ENCODE peak calls at places on chromosomes 4 and X, in five cellular contexts. D is heart left ventricle, V is right lobe of liver, N is PC-3, H is HL-60. C is an unnamed sample.

GRCh38 chr4:156377036-156377700 is 423.5 kb upstream of the CTSO start:
- DNase-seq in N (peak), D (no peak), H (no peak), V (no peak), C (no peak)

GRCh38 chr4:118772149-118773081 is 63.5 kb downstream of the SEC24D start:
- DNase-seq in N (peak), H (no peak), D (no peak), V (no peak), C (no peak)

GRCh38 chrX:53476371-53476770 is 42.2 kb upstream of the HSD17B10 start:
- DNase-seq in N (no peak), H (no peak), V (no peak), D (no peak), C (no peak)

GRCh38 chr4:163344147-163345050 is 707 bp downstream of the NPY5R start:
- DNase-seq in N (no peak), D (no peak), H (no peak), V (no peak), C (peak)

GRCh38 chr4:3290889-3291321 is 1.9 kb upstream of the RGS12 start:
- DNase-seq in V (no peak), H (no peak), N (no peak), D (no peak), C (no peak)

GRCh38 chrX:47129157-47129878 is 15.2 kb downstream of the NDUFB11 start:
- DNase-seq in N (peak), D (peak), H (peak), V (peak), C (peak)

GRCh38 chrX:42992199-42992943 is 214.4 kb upstream of the PPP1R2C start:
- DNase-seq in H (no peak), D (no peak), N (peak), V (no peak), C (no peak)

GRCh38 chr4:139189417-139189749 is 12.4 kb upstream of the ELF2 start:
- DNase-seq in D (no peak), V (no peak), H (no peak), N (no peak), C (no peak)

GRCh38 chr4:110533940-110534339 is 58.0 kb downstream of the ENPEP start:
- DNase-seq in V (no peak), H (no peak), D (no peak), N (peak), C (no peak)

GRCh38 chr4:176002007-176002623 is 63.5 kb upstream of the WDR17 start:
- DNase-seq in N (peak), D (no peak), H (no peak), V (peak), C (peak)

GRCh38 chr4:3484057-3484973 is 21.2 kb downstream of the DOK7 start:
- DNase-seq in N (peak), V (no peak), D (peak), H (peak), C (peak)

GRCh38 chrX:43973249-43973672 is at the start of gene NDP:
- DNase-seq in N (peak), D (no peak), H (no peak), V (no peak), C (no peak)

GRCh38 chr4:23922535-23923115 is 32.8 kb upstream of the PPARGC1A start:
- DNase-seq in D (no peak), N (no peak), V (no peak), H (no peak), C (no peak)

GRCh38 chr4:94741304-94741703 is 16.5 kb upstream of the BMPR1B start:
- DNase-seq in D (no peak), H (no peak), V (no peak), N (no peak), C (no peak)

GRCh38 chrX:110847334-110847733 is 51.7 kb upstream of the CHRDL1 start:
- DNase-seq in D (no peak), N (peak), H (no peak), V (no peak), C (no peak)

GRCh38 chr4:19936471-19936870 is 315.2 kb upstream of the SLIT2 start:
- DNase-seq in H (no peak), N (no peak), D (no peak), V (no peak), C (no peak)

GRCh38 chr4:127015616-127016015 is 617.1 kb upstream of the INTU start:
- DNase-seq in D (no peak), H (no peak), V (no peak), N (no peak), C (no peak)

GRCh38 chr4:1485280-1485679 is 79.0 kb upstream of the NKX1-1 start:
- DNase-seq in V (no peak), H (no peak), D (no peak), N (no peak), C (no peak)

GRCh38 chr4:8377103-8378075 is 63.1 kb downstream of the ACOX3 start:
- DNase-seq in V (no peak), D (no peak), H (no peak), N (no peak), C (peak)

GRCh38 chr4:65834707-65835106 is 164.4 kb upstream of the EPHA5 start:
- DNase-seq in V (no peak), H (no peak), D (no peak), N (no peak), C (no peak)

GRCh38 chr4:81454498-81454897 is 17.2 kb downstream of the RASGEF1B start:
- DNase-seq in H (no peak), N (peak), D (no peak), V (no peak), C (no peak)

GRCh38 chrX:20414781-20415445 is 148.2 kb upstream of the RPS6KA3 start:
- DNase-seq in H (no peak), N (no peak), D (no peak), V (no peak), C (no peak)

GRCh38 chr4:26217429-26217828 is 103.4 kb upstream of the RBPJ start:
- DNase-seq in V (no peak), N (no peak), H (no peak), D (no peak), C (no peak)

GRCh38 chrX:85870585-85870984 is 176.8 kb downstream of the CHM start:
- DNase-seq in D (no peak), N (no peak), V (no peak), H (no peak), C (no peak)

DNA sequence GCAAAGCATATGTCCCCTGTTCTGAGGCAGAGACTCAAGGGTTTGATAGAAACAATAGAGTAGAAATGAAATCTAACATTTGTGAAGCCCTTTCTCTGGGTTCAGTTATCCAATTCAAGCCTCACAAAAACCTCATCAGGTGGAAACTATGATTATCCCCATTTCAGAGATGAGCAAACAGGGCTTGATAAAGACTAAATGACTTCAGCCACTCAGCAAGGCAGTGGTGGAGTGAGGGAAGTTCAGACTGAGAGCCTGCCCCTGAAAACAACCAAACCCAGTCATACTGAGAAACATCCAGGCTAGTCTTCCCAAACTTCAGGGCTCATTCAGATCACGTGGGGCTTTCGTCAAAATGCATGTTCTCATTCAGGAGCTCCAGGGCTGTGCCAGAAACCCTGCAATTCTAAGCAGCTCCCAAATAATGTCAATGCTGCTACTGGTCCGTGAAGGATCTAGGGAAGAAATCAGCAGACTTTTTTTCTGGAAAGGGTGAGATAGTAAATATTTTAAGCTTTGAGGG is 109.6 kb upstream of the KIT start:
- DNase-seq in D (no peak), V (no peak), H (no peak), N (no peak), C (no peak)
- H3K4me3 ChIP-seq in D (no peak), V (no peak), H (no peak), N (no peak), C (no peak)

GRCh38 chr4:38062088-38062893 is 102.1 kb downstream of the PTTG2 start:
- DNase-seq in H (no peak), N (peak), D (peak), V (peak), C (peak)
- H3K4me3 ChIP-seq in H (no peak), N (no peak), D (peak), V (peak), C (peak)

DNA sequence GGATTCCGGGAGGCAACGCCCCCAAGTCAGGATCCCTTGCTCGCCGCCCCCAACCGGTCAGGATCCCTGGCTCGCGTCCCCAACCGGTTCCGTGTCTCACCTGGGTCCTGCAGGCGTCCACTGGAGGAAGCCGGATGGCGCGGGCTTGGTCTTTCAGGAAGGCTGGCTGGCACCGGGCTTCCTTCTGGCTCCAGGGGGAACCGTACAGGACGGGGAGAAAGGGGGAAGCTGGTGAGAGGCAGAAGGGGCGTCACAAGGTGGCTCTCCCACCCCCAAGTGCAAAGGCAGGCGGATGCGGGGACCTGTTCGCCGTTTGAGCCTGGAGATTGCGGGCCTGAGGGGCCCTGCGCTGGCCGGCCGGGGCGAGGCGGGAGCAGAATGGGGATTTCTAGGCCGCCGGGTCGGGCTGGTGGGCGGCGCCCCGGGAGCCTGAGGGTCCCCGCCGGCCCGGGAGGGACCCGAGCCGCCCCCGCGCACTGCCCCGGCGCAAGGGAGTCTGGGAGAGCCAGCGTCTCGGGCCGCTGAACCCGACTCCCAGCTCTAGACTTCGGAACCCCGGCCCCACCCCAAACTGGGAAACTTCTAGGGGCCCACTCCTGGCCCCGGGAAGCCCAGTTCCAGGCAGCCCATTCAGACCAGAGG is 84.8 kb downstream of the HPRT1 start:
- DNase-seq in D (no peak), N (no peak), H (no peak), V (no peak), C (peak)
- H3K4me3 ChIP-seq in D (peak), N (no peak), H (no peak), V (no peak), C (peak)

DNA sequence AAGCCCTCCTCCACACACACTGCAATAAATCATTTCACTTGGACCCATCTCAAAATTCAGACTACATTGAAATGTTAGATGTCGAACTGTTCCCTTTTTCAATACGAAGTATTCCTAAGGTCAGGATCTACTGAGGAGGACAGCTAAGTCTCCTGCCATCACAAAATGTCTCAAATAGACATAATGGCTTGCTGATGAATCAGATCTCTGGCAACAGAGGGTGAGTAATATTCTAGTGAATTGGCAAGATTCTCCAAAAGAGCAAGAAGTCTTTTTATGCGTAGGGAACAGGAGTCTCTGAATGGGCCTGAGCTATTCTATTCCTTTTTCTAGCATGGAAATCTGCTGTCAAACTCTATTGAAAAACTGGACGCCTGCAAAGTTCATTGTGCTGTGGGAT is 145.4 kb downstream of the FNIP2 start:
- DNase-seq in V (no peak), N (peak), H (no peak), D (no peak), C (no peak)
- H3K4me3 ChIP-seq in V (no peak), N (no peak), H (no peak), D (no peak), C (no peak)

GRCh38 chrX:132958086-132958703 is at the start of gene HS6ST2:
- DNase-seq in N (no peak), V (no peak), D (no peak), H (no peak), C (peak)

GRCh38 chrX:132956421-132957210 is 1.8 kb downstream of the HS6ST2 start:
- DNase-seq in H (no peak), N (no peak), V (no peak), D (no peak), C (peak)

GRCh38 chrX:132955710-132956109 is 2.7 kb downstream of the HS6ST2 start:
- DNase-seq in D (no peak), N (no peak), H (no peak), V (no peak), C (peak)

GRCh38 chrX:132954323-132954722 is 4.1 kb downstream of the HS6ST2 start:
- DNase-seq in N (peak), D (no peak), H (no peak), V (no peak), C (no peak)

DNA sequence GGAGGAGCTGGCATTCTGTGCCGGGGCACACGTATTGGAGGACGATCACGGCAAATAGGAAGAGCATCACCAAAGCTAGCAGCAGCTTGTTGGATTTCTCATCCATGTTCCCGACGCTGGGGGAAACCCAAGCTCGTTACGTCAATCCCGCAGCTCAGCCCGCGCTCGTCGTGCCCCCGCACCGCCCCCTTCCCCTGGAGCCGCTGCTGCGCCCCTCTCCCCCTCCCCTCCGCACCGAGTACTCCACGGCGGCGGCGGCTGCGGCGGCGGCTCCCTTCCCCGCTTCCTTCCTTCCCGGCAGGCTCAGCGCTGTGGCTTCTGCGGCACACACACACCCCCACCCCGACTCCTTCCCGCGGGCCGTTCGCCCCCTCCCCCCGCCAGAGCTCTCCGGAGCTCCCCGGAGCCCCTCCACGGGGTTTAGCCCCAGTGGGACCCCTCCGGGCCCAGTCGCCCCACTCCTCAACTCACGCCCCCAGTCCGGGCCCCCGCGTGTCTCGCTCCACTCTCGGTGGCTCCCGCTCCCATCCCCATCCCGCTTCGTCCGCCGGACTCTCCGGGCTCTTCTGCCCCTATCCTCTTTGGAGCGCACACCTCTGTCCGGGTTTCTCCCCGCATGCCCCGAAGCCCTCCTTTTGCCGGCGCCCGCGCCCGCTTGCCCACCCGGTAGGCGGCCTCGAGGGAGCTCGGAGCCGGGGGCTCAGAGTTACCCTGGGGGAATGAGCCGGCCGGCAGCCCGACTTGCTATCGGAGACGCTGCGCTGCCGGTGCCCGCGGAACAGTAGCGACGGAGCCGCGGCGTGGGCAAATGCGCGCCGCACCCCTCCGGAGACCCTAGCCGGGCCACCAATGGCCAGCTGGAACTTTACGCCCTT is 981 bp downstream of the HS6ST2 start:
- DNase-seq in N (no peak), V (no peak), D (no peak), H (no peak), C (no peak)
- H3K4me3 ChIP-seq in N (peak), V (peak), D (peak), H (no peak), C (peak)

C was measured in right cardiac atrium.